ENCODE peak calls at places on chromosomes 6 and 20, in four cellular contexts. R is CD8-positive, alpha-beta T cell; K is SK-N-SH; C is ovary. J is an unnamed sample.

GRCh38 chr6:139290787-139291294 is 957 bp downstream of the TXLNB start:
- DNase-seq in K (no peak), C (peak), R (no peak), J (peak)

GRCh38 chr6:78308025-78308424 is 559.3 kb upstream of the IRAK1BP1 start:
- DNase-seq in K (no peak), C (no peak), R (no peak), J (no peak)

GRCh38 chr20:17643531-17644188 is 38.4 kb downstream of the RRBP1 start:
- DNase-seq in C (no peak), R (no peak), K (no peak), J (no peak)

GRCh38 chr6:134363323-134364039 is 45.6 kb upstream of the SGK1 start:
- DNase-seq in C (no peak), R (no peak), K (no peak), J (no peak)

GRCh38 chr20:59222239-59222981 is 58.8 kb downstream of the ZNF831 start:
- DNase-seq in R (peak), C (peak), K (peak), J (peak)

GRCh38 chr6:93105017-93105416 is 314.3 kb downstream of the EPHA7 start:
- DNase-seq in C (no peak), K (no peak), R (no peak), J (no peak)

GRCh38 chr20:43983359-43983758 is 68.7 kb downstream of the TOX2 start:
- DNase-seq in R (peak), K (no peak), C (no peak), J (no peak)

GRCh38 chr20:49853640-49854039 is 41.0 kb downstream of the SLC9A8 start:
- DNase-seq in R (no peak), C (no peak), K (peak), J (no peak)

GRCh38 chr20:50358959-50359358 is 151.2 kb upstream of the PTPN1 start:
- DNase-seq in R (no peak), C (no peak), K (no peak), J (no peak)

DNA sequence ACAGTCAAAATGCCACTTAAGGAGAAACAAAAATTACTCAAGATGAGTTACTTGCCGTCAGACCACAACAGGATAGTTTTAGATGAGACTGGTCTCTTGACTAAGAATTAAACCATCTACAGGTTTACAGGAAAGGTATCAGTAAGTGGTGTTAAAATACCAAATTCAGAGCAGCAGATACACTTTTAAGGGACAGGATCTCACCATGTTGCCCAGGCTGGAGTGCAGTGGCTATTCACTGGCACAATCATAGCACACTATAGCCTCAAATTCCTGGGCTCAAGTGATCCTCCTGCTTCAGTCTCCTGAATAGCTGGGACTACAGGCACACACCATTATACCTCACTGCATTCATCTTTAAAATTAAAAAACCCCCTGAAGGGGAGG is 4.7 kb downstream of the MCCD1 start:
- DNase-seq in K (no peak), C (no peak), R (no peak), J (no peak)
- H3K4me3 ChIP-seq in K (no peak), C (no peak), R (no peak), J (no peak)

DNA sequence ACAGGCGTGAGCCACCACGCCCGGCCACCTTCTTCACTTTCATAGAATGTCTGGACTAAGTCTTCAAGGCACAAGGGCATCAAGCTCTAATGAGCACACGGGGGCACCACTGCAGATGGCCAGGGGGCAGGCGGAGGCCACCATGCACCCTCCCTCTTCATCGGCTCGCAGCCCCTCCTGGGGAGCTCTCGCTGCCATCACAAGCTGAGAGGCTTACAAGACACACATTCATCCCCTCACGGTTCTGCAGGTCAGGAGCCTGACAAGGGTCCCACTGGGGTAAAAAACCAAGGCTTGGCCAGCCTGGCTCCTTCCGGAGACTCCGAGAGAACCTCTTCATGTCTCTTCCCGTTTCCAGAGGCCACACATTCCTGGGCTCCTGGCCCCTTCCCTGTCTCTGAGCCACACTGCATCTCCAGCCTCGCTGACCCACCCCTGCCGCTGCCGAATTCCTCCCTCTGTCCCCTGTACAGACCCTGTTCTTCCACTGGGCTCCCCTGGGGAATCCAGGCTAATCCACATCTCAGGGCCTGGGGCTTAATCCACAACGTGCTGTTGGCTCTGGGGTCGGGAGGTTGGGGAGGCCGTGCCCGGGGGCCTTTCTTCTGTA is 19.8 kb downstream of the DLL1 start:
- DNase-seq in C (no peak), R (no peak), K (no peak), J (no peak)
- H3K4me3 ChIP-seq in C (no peak), R (peak), K (no peak), J (peak)

GRCh38 chr6:100112855-100113508 is 119.0 kb upstream of the MCHR2 start:
- DNase-seq in R (no peak), K (no peak), C (no peak), J (no peak)
- H3K4me3 ChIP-seq in R (no peak), K (no peak), C (no peak), J (no peak)

GRCh38 chr6:70956451-70957283 is at the start of gene B3GAT2:
- DNase-seq in R (no peak), K (peak), C (no peak), J (no peak)
- H3K4me3 ChIP-seq in R (peak), K (peak), C (peak), J (no peak)

GRCh38 chr6:7111095-7111690 is 3.4 kb downstream of the RREB1 start:
- DNase-seq in C (no peak), R (no peak), K (no peak), J (no peak)
- H3K4me3 ChIP-seq in C (no peak), R (no peak), K (no peak), J (no peak)

DNA sequence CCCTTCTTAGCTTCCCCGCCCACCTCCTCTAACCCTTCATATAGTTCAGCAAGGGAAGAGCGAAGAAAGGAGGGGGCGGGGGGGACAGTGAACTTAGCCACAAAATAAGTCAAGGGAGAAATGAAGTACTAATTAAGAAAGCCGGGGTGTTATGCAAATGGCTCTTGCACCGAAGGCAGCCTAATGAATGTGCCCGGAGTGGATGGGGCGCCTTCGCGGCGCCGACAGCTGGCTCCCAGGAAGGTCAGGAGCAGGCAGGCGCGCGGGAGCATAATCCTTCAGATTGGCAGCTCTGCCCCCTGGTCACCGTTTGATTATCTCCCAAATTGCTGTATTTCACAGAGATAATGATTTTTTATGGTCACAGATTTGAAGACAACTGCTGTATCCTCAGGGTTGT is 395.1 kb downstream of the TFAP2B start:
- DNase-seq in K (no peak), C (no peak), R (no peak), J (no peak)
- H3K4me3 ChIP-seq in K (no peak), C (no peak), R (no peak), J (no peak)

DNA sequence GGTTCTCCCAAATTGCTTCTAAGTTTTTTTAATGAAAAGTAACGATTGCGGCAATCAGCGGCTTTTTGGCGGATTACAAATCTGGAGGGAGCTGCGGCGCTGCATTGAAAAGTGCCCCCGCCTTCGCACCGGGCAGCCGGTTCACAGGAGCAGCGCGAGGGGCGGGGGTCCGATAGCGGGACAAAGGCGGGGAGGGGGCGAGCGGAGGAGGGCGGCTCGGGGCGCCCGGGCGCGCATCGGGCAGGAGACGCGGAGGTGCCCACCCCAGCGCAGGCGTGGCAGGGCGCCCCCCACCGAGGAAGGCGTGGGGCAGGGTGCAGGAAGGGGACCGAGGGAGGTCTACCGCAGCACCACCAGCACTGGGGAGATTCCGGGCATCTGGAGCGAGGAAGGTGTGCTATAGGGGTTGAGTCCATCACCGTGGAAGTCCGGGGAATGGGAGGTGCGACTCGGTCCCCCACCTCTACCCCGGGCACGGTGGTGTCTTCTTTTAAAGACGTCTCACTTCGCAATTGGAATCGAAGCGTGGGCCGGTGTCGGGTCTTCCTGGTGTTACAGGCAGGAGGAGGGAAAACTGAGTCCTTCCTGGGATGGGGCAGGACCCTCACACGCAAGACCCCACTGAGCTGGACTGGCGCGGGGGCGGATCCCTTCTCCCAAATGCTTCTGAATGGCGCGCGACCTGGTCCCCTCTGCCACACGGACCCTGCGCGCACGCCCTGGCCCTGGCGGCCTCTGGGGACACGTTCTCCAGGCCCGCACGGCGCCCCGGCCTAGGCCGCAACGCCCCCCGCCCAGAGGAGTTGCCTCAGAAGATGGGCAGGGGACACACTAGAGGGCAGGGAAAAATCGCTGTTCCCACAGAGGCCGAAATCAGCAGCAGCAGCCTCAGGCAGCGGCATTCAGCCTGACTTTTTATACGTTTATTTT is 44.9 kb upstream of the OSTM1 start:
- DNase-seq in K (peak), C (no peak), R (no peak), J (no peak)
- H3K4me3 ChIP-seq in K (peak), C (peak), R (peak), J (no peak)

DNA sequence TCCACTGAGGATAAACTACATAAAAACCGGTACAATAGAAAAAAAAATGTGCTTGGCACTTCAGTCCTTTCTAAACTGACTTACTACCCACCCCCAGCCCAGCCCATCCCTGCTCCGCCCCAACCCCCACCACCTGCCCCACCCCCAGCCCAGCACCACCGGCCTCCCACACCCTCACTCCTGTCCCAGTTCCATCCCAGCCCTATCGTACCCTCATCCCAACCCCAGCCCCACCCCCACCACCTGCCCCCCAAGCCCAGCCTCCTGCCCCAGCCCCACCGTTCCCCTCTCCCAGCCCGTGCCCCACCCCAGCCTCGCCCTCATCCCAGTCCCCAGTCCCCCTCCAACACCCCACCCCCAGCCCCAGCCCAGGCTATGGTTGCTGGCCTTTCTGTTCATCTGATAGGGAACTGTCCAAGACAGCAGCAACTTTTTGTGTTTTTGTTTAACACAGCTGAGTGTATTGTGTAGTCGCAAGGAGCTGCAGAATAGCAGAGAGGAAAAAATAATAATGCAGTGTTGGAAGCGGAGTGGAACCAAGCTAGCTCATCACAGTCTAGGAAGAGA is 61.9 kb downstream of the SASH1 start:
- DNase-seq in K (peak), C (no peak), R (no peak), J (no peak)
- H3K4me3 ChIP-seq in K (no peak), C (no peak), R (no peak), J (no peak)

J was measured in Jurkat, Clone E6-1.